ENCODE peak calls at places on chromosomes 13 and 19, in six cellular contexts. S is A673, A is ascending aorta, U is bronchial epithelial cell, F is iPS-NIHi11, X is DMS153. N is an unnamed sample.

GRCh38 chr19:6760606-6761005 is 6.6 kb downstream of the SH2D3A start:
- DNase-seq in S (no peak), A (no peak), U (no peak), F (no peak), X (no peak), N (no peak)

GRCh38 chr13:109859898-109860297 is 73.5 kb upstream of the IRS2 start:
- DNase-seq in S (no peak), A (no peak), U (no peak), F (no peak), X (no peak), N (no peak)

GRCh38 chr19:40736661-40737060 is 13.6 kb downstream of the ACTMAP start:
- DNase-seq in S (no peak), A (no peak), U (no peak), F (no peak), X (no peak), N (no peak)

GRCh38 chr13:112693831-112694497 is 4.1 kb downstream of the ATP11A start:
- DNase-seq in S (no peak), A (no peak), U (peak), F (no peak), X (no peak), N (no peak)

GRCh38 chr19:21571316-21571715 is 65.9 kb downstream of the ZNF429 start:
- DNase-seq in S (no peak), A (no peak), U (no peak), F (no peak), X (no peak), N (no peak)

GRCh38 chr13:50706505-50706904 is 137.0 kb downstream of the DLEU7 start:
- DNase-seq in S (no peak), A (no peak), U (no peak), F (no peak), X (no peak), N (no peak)

GRCh38 chr13:65460136-65460535 is 1770.0 kb downstream of the PCDH9 start:
- DNase-seq in S (no peak), A (no peak), U (no peak), F (no peak), X (no peak), N (no peak)

GRCh38 chr19:1291761-1292418 is 6.2 kb downstream of the EFNA2 start:
- DNase-seq in S (peak), A (no peak), U (no peak), F (no peak), X (no peak), N (no peak)

N was measured in psoas muscle.